ENCODE peak calls at places on chromosome 12, in eight cellular contexts. R is RWPE1; P is psoas muscle; H is GM12891; N is activated naive CD4-positive, alpha-beta T cell treated with anti-CD3 and anti-CD28 coated beads, Interleukin-2, amount 50 U/mL, for 72 hours; G is fibroblast of pulmonary artery; K is stimulated activated CD4-positive, alpha-beta T cell treated with anti-CD3 and anti-CD28 coated beads, Interleukin-4, amount 100 ng/mL, for 48 hours; A is HAP-1. S is an unnamed sample.

GRCh38 chr12:110282343-110282860 is 1.4 kb downstream of the ATP2A2 start:
- DNase-seq in R (no peak), P (no peak), H (no peak), N (no peak), G (no peak), K (no peak), A (no peak), S (no peak)

GRCh38 chr12:130920711-130921381 is 32.9 kb upstream of the ADGRD1 start:
- DNase-seq in R (no peak), P (peak), H (no peak), N (no peak), G (peak), K (no peak), A (no peak), S (no peak)

GRCh38 chr12:115121053-115121452 is 437.1 kb upstream of the TBX3 start:
- DNase-seq in R (no peak), P (no peak), H (no peak), N (no peak), G (no peak), K (no peak), A (no peak), S (no peak)

GRCh38 chr12:11906284-11906935 is 164.3 kb upstream of the BCL2L14 start:
- DNase-seq in R (no peak), P (no peak), H (no peak), N (no peak), G (peak), K (no peak), A (no peak), S (no peak)

GRCh38 chr12:77724367-77724957 is 106.2 kb upstream of the NAV3 start:
- DNase-seq in R (peak), P (no peak), H (no peak), N (no peak), G (peak), K (no peak), A (peak), S (no peak)

GRCh38 chr12:22525426-22525825 is 18.9 kb downstream of the C2CD5 start:
- DNase-seq in R (no peak), P (no peak), H (no peak), N (no peak), G (peak), K (no peak), A (no peak), S (no peak)

GRCh38 chr12:31745242-31745641 is 16.4 kb upstream of the AMN1 start:
- DNase-seq in R (no peak), P (no peak), H (no peak), N (no peak), G (no peak), K (no peak), A (no peak), S (no peak)

GRCh38 chr12:101045486-101046474 is 164.3 kb downstream of the SLC5A8 start:
- DNase-seq in R (no peak), P (no peak), H (no peak), N (no peak), G (peak), K (no peak), A (no peak), S (no peak)

GRCh38 chr12:121713257-121714155 is 954 bp downstream of the TMEM120B start:
- DNase-seq in R (no peak), P (peak), H (no peak), N (no peak), G (peak), K (no peak), A (peak), S (no peak)

GRCh38 chr12:54744590-54744989 is 96.4 kb upstream of the DCD start:
- DNase-seq in R (no peak), P (no peak), H (no peak), N (no peak), G (no peak), K (no peak), A (no peak), S (no peak)

GRCh38 chr12:6644257-6644596 is 3.0 kb downstream of the ACRBP start:
- DNase-seq in R (no peak), P (no peak), H (no peak), N (no peak), G (no peak), K (no peak), A (no peak), S (no peak)